ENCODE peak calls at places on chromosomes 2 and 18, in eight cellular contexts. C is stimulated activated CD4-positive, alpha-beta T cell treated with anti-CD3 and anti-CD28 coated beads, Interleukin-2, amount 100 ng/mL, for 48 hours; Y is NCI-H460; M is cerebellum; I is GM12865; N is activated CD4-positive, alpha-beta memory T cell treated with anti-CD3 and anti-CD28 coated beads for 36 hours; U is activated T-cell treated with anti-CD3 and anti-CD28 coated beads for 1 hour; E is naive thymus-derived CD8-positive, alpha-beta T cell. T is an unnamed sample.

GRCh38 chr2:206266130-206267125 is 8.0 kb upstream of the ZDBF2 start:
- DNase-seq in Y (no peak), N (no peak), M (no peak), I (no peak), U (no peak), E (no peak), C (no peak), T (no peak)

GRCh38 chr2:79669714-79670113 is 156.9 kb downstream of the CTNNA2 start:
- DNase-seq in M (no peak), Y (no peak), E (no peak), U (no peak), N (no peak), I (no peak), C (no peak), T (no peak)

GRCh38 chr18:59783138-59783537 is 85.9 kb upstream of the CCBE1 start:
- DNase-seq in C (no peak), Y (peak), E (no peak), M (no peak), I (peak), N (peak), U (no peak), T (peak)

GRCh38 chr18:46416706-46417638 is 240.0 kb downstream of the LOXHD1 start:
- DNase-seq in I (peak), N (no peak), Y (no peak), E (no peak), M (no peak), U (no peak), C (no peak), T (peak)

GRCh38 chr2:112141623-112142001 is 3.4 kb downstream of the FBLN7 start:
- DNase-seq in Y (no peak), U (no peak), C (no peak), N (peak), I (no peak), M (no peak), E (no peak), T (no peak)

GRCh38 chr2:236941106-236941505 is 144.6 kb upstream of the COPS8 start:
- DNase-seq in C (no peak), E (no peak), U (no peak), Y (no peak), I (no peak), N (no peak), M (no peak), T (no peak)

GRCh38 chr2:195470622-195471021 is 186.4 kb upstream of the SLC39A10 start:
- DNase-seq in I (peak), U (no peak), N (no peak), Y (no peak), C (no peak), E (no peak), M (no peak), T (no peak)

GRCh38 chr18:26706796-26707406 is 158.5 kb upstream of the KCTD1 start:
- DNase-seq in M (no peak), N (no peak), E (no peak), U (no peak), I (no peak), C (no peak), Y (no peak), T (no peak)

GRCh38 chr18:64405161-64405560 is 256.3 kb upstream of the LINC00305 start:
- DNase-seq in C (no peak), N (no peak), U (no peak), M (no peak), I (no peak), E (no peak), Y (no peak), T (no peak)

GRCh38 chr2:86393521-86394490 is 47.4 kb upstream of the KDM3A start:
- DNase-seq in I (peak), Y (no peak), N (no peak), M (no peak), E (no peak), U (no peak), C (no peak), T (no peak)

GRCh38 chr2:110674620-110675555 is 3.0 kb downstream of the BUB1 start:
- DNase-seq in C (no peak), E (no peak), N (peak), I (peak), M (no peak), U (no peak), Y (no peak), T (no peak)

GRCh38 chr2:107402330-107402729 is 424.4 kb upstream of the RGPD4 start:
- DNase-seq in M (no peak), I (peak), U (no peak), Y (no peak), N (no peak), C (no peak), E (no peak), T (no peak)

GRCh38 chr2:33240178-33240577 is 236.3 kb upstream of the RASGRP3 start:
- DNase-seq in M (no peak), Y (no peak), I (no peak), N (no peak), E (no peak), U (no peak), C (no peak), T (no peak)

GRCh38 chr2:70560040-70560439 is 6.4 kb upstream of the TGFA start:
- DNase-seq in E (no peak), Y (no peak), U (no peak), M (no peak), I (no peak), C (no peak), N (no peak), T (no peak)

GRCh38 chr2:109378682-109379081 is 235.1 kb downstream of the SEPTIN10 start:
- DNase-seq in C (no peak), E (no peak), U (no peak), I (no peak), M (no peak), Y (no peak), N (no peak), T (no peak)

GRCh38 chr2:140658766-140659165 is 1472.0 kb downstream of the LRP1B start:
- DNase-seq in C (no peak), N (no peak), I (no peak), Y (no peak), M (no peak), U (no peak), E (no peak), T (no peak)

GRCh38 chr2:207219716-207220414 is 54.1 kb upstream of the KLF7 start:
- DNase-seq in M (peak), Y (no peak), N (no peak), E (no peak), U (no peak), I (no peak), C (no peak), T (no peak)

GRCh38 chr2:13601506-13601905 is 884.8 kb downstream of the TRIB2 start:
- DNase-seq in N (no peak), I (no peak), U (no peak), Y (no peak), C (no peak), E (no peak), M (no peak), T (no peak)

GRCh38 chr2:239025951-239026461 is 178.1 kb downstream of the TWIST2 start:
- DNase-seq in I (no peak), E (no peak), U (no peak), N (no peak), C (no peak), M (no peak), Y (no peak), T (no peak)

GRCh38 chr2:231297108-231297908 is 98.2 kb upstream of the B3GNT7 start:
- DNase-seq in C (peak), M (peak), Y (peak), E (no peak), U (no peak), N (peak), I (peak), T (peak)

GRCh38 chr2:191740016-191740419 is 62.1 kb downstream of the NABP1 start:
- DNase-seq in E (peak), U (peak), M (no peak), I (peak), Y (no peak), C (no peak), N (peak), T (peak)

GRCh38 chr2:150261691-150262090 is 225.8 kb downstream of the RND3 start:
- DNase-seq in Y (no peak), C (no peak), N (no peak), U (no peak), E (no peak), M (no peak), I (no peak), T (no peak)

GRCh38 chr18:63317982-63318881 is 1.3 kb downstream of the BCL2 start:
- DNase-seq in N (peak), E (peak), Y (no peak), I (peak), C (peak), M (peak), U (peak), T (peak)

GRCh38 chr2:207768168-207768890 is 1.4 kb downstream of the FZD5 start:
- DNase-seq in I (peak), C (peak), N (peak), M (peak), U (no peak), E (no peak), Y (peak), T (peak)

GRCh38 chr2:159094173-159094737 is 125.8 kb downstream of the TANC1 start:
- DNase-seq in U (no peak), E (no peak), Y (no peak), N (no peak), I (no peak), M (peak), C (no peak), T (no peak)

GRCh38 chr2:49291619-49292018 is 137.3 kb upstream of the FSHR start:
- DNase-seq in I (no peak), C (no peak), E (no peak), M (no peak), U (no peak), Y (no peak), N (no peak), T (no peak)

GRCh38 chr2:20176760-20177159 is 48.2 kb downstream of the SDC1 start:
- DNase-seq in N (no peak), E (no peak), U (no peak), C (no peak), I (no peak), M (no peak), Y (no peak), T (no peak)

GRCh38 chr2:10278029-10278762 is 24.5 kb upstream of the HPCAL1 start:
- DNase-seq in M (no peak), C (no peak), Y (no peak), I (peak), N (peak), E (no peak), U (no peak), T (peak)